ENCODE peak calls at places on chromosomes 5 and 9, in six cellular contexts. C, Q, D, Y, S and P are unnamed samples.

GRCh38 chr5:132557425-132557805 is 638 bp downstream of the RAD50 start:
- DNase-seq in Q (peak), D (peak), Y (peak), C (peak), S (peak), P (peak)

GRCh38 chr5:157289164-157289819 is 23.4 kb downstream of the CYFIP2 start:
- DNase-seq in Q (no peak), C (no peak), S (no peak), Y (no peak), D (no peak), P (no peak)

GRCh38 chr9:75891277-75892167 is 1.0 kb downstream of the PCSK5 start:
- DNase-seq in S (peak), D (no peak), Q (no peak), C (peak), Y (peak), P (peak)

GRCh38 chr5:66828046-66828550 is 231.9 kb downstream of the MAST4 start:
- DNase-seq in D (no peak), C (no peak), Q (no peak), S (no peak), Y (no peak), P (no peak)

GRCh38 chr5:67581203-67581602 is 384.6 kb upstream of the CD180 start:
- DNase-seq in D (peak), Y (no peak), C (no peak), Q (no peak), S (no peak), P (no peak)

GRCh38 chr9:129889936-129890717 is 54.9 kb downstream of the USP20 start:
- DNase-seq in S (no peak), C (no peak), Q (no peak), D (no peak), Y (no peak), P (no peak)

GRCh38 chr5:131766689-131767088 is 30.1 kb downstream of the FNIP1 start:
- DNase-seq in S (peak), C (no peak), Q (no peak), Y (no peak), D (no peak), P (no peak)

GRCh38 chr5:152086668-152087067 is 162.0 kb upstream of the GLRA1 start:
- DNase-seq in C (no peak), Y (no peak), S (no peak), D (no peak), Q (no peak), P (no peak)

GRCh38 chr5:1193591-1193985 is 7.8 kb upstream of the SLC6A19 start:
- DNase-seq in S (no peak), D (no peak), C (peak), Q (no peak), Y (no peak), P (no peak)

GRCh38 chr9:83220737-83221136 is 157.8 kb upstream of the RASEF start:
- DNase-seq in Y (no peak), Q (no peak), C (no peak), S (peak), D (no peak), P (peak)

GRCh38 chr5:1001406-1002270 is 7.0 kb upstream of the NKD2 start:
- DNase-seq in Y (peak), C (peak), S (no peak), Q (no peak), D (no peak), P (no peak)

GRCh38 chr5:42454216-42454995 is 31.2 kb downstream of the GHR start:
- DNase-seq in Q (no peak), Y (no peak), S (no peak), D (no peak), C (peak), P (no peak)

GRCh38 chr5:107954254-107954653 is 283.5 kb upstream of the EFNA5 start:
- DNase-seq in S (no peak), D (no peak), Q (no peak), C (no peak), Y (no peak), P (no peak)

GRCh38 chr5:34656001-34656699 is at the start of gene RAI14:
- DNase-seq in Y (peak), D (peak), C (peak), S (peak), Q (peak), P (peak)

GRCh38 chr5:56514246-56514645 is 281.1 kb upstream of the ANKRD55 start:
- DNase-seq in D (no peak), Y (no peak), C (no peak), S (no peak), Q (no peak), P (no peak)

GRCh38 chr9:92660266-92660665 is 9.7 kb downstream of the IPPK start:
- DNase-seq in Y (no peak), D (no peak), Q (no peak), S (no peak), C (no peak), P (no peak)

GRCh38 chr5:147911427-147911826 is 5.1 kb upstream of the C5orf46 start:
- DNase-seq in Y (no peak), D (no peak), Q (no peak), S (no peak), C (peak), P (no peak)

GRCh38 chr5:39249560-39250274 is 30.4 kb upstream of the FYB1 start:
- DNase-seq in Y (no peak), C (no peak), D (peak), S (no peak), Q (no peak), P (no peak)

GRCh38 chr5:142319560-142320426 is 5.0 kb downstream of the SPRY4 start:
- DNase-seq in Y (no peak), D (no peak), S (no peak), Q (no peak), C (no peak), P (no peak)

GRCh38 chr9:79301549-79301948 is 270.2 kb upstream of the TLE4 start:
- DNase-seq in Q (peak), Y (no peak), C (no peak), S (no peak), D (no peak), P (no peak)

GRCh38 chr9:28538132-28538531 is 964.9 kb upstream of the C9orf72 start:
- DNase-seq in D (no peak), C (no peak), S (no peak), Y (no peak), Q (no peak), P (no peak)

GRCh38 chr9:69744688-69745380 is 15.0 kb downstream of the PTAR1 start:
- DNase-seq in C (no peak), Y (no peak), D (peak), S (no peak), Q (no peak), P (no peak)

GRCh38 chr5:74034738-74035137 is 408.7 kb downstream of the ARHGEF28 start:
- DNase-seq in D (peak), S (no peak), C (no peak), Y (no peak), Q (peak), P (peak)